ENCODE peak calls at places on chromosomes 6 and 20, in eight cellular contexts. U is CD4-positive, alpha-beta T cell; K is ascending aorta; N is AML-193; Q is KG1; P is Right ventricle myocardium inferior; V is fibroblast of mammary gland; Z is NCI-H2171 treated with DMSO at 0.1 percent for 48 hours. H is an unnamed sample.

GRCh38 chr6:23445157-23445710 is 680.8 kb upstream of the NRSN1 start:
- DNase-seq in U (no peak), K (no peak), N (no peak), Q (no peak), P (no peak), V (peak), Z (peak), H (no peak)

GRCh38 chr20:62618622-62619529 is 23.4 kb upstream of the SLCO4A1 start:
- DNase-seq in U (no peak), K (no peak), N (peak), Q (peak), P (peak), V (no peak), Z (no peak), H (no peak)

GRCh38 chr20:62118113-62119043 is 3.9 kb upstream of the LSM14B start:
- DNase-seq in U (no peak), K (no peak), N (no peak), Q (no peak), P (no peak), V (no peak), Z (no peak), H (no peak)

GRCh38 chr20:36154696-36155628 is at the start of gene EPB41L1:
- DNase-seq in U (no peak), K (peak), N (no peak), Q (no peak), P (no peak), V (no peak), Z (peak), H (no peak)

GRCh38 chr6:112804638-112805330 is 457.7 kb downstream of the RFPL4B start:
- DNase-seq in U (no peak), K (no peak), N (no peak), Q (no peak), P (no peak), V (no peak), Z (no peak), H (no peak)

GRCh38 chr6:144344651-144345050 is 59.5 kb downstream of the UTRN start:
- DNase-seq in U (peak), K (no peak), N (no peak), Q (no peak), P (no peak), V (no peak), Z (no peak), H (no peak)

GRCh38 chr6:22888147-22888831 is 318.9 kb downstream of the HDGFL1 start:
- DNase-seq in U (no peak), K (no peak), N (no peak), Q (no peak), P (no peak), V (no peak), Z (no peak), H (no peak)

GRCh38 chr20:434221-434620 is 26.1 kb downstream of the RBCK1 start:
- DNase-seq in U (no peak), K (peak), N (no peak), Q (no peak), P (no peak), V (no peak), Z (no peak), H (no peak)

GRCh38 chr20:6122111-6122872 is 538 bp downstream of the FERMT1 start:
- DNase-seq in U (no peak), K (no peak), N (no peak), Q (no peak), P (no peak), V (peak), Z (peak), H (no peak)

GRCh38 chr20:23100021-23100753 is 14.1 kb upstream of the CD93 start:
- DNase-seq in U (no peak), K (no peak), N (no peak), Q (no peak), P (no peak), V (no peak), Z (no peak), H (no peak)

GRCh38 chr6:68473433-68474210 is 161.5 kb upstream of the ADGRB3 start:
- DNase-seq in U (no peak), K (no peak), N (no peak), Q (no peak), P (no peak), V (peak), Z (peak), H (no peak)

GRCh38 chr20:5480824-5481600 is 164.3 kb upstream of the PROKR2 start:
- DNase-seq in U (no peak), K (no peak), N (no peak), Q (no peak), P (no peak), V (no peak), Z (no peak), H (no peak)

GRCh38 chr6:148342146-148343027 is at the start of gene SASH1:
- DNase-seq in U (no peak), K (peak), N (no peak), Q (no peak), P (peak), V (peak), Z (peak), H (no peak)

H was measured in cerebellar nuclear complex.